ENCODE peak calls at places on chromosomes 3 and 15, in seven cellular contexts. V, J, Z, H, M, F and D are unnamed samples.

GRCh38 chr3:109773006-109773405 is 435.7 kb upstream of the DPPA4 start:
- DNase-seq in V (no peak), J (peak), Z (no peak), H (no peak), M (no peak), F (no peak), D (no peak)

GRCh38 chr3:135965506-135966348 is at the start of gene PPP2R3A:
- DNase-seq in V (peak), J (peak), Z (peak), H (peak), M (no peak), F (peak), D (peak)

GRCh38 chr3:71450985-71451560 is 132.5 kb downstream of the FOXP1 start:
- DNase-seq in V (no peak), J (no peak), Z (no peak), H (no peak), M (no peak), F (no peak), D (no peak)

GRCh38 chr15:99412082-99412481 is 153.7 kb upstream of the MEF2A start:
- DNase-seq in V (no peak), J (no peak), Z (no peak), H (no peak), M (no peak), F (no peak), D (no peak)

GRCh38 chr15:59329570-59330350 is 42.9 kb downstream of the MYO1E start:
- DNase-seq in V (no peak), J (peak), Z (no peak), H (no peak), M (no peak), F (no peak), D (peak)

GRCh38 chr3:111151438-111151837 is 79.8 kb downstream of the NECTIN3 start:
- DNase-seq in V (no peak), J (no peak), Z (no peak), H (no peak), M (peak), F (no peak), D (peak)

GRCh38 chr3:54826255-54826691 is 101.6 kb downstream of the LRTM1 start:
- DNase-seq in V (no peak), J (no peak), Z (no peak), H (peak), M (no peak), F (no peak), D (no peak)

GRCh38 chr3:43190682-43191081 is 84.8 kb upstream of the POMGNT2 start:
- DNase-seq in V (no peak), J (peak), Z (no peak), H (no peak), M (peak), F (no peak), D (no peak)

GRCh38 chr15:80684697-80685096 is 10.4 kb upstream of the ABHD17C start:
- DNase-seq in V (no peak), J (no peak), Z (no peak), H (no peak), M (no peak), F (no peak), D (no peak)

GRCh38 chr3:54856271-54856670 is 71.6 kb downstream of the LRTM1 start:
- DNase-seq in V (no peak), J (no peak), Z (no peak), H (no peak), M (no peak), F (no peak), D (no peak)